ENCODE peak calls at places on chromosomes 2 and 18, in eight cellular contexts. O is cardiac fibroblast, S is lower lobe of right lung, M is fibroblast of mammary gland, F is fibroblast of the aortic adventitia, I is NB4, H is fibroblast of pulmonary artery, N is left ventricle myocardium inferior. D is an unnamed sample.

GRCh38 chr2:161418715-161419337 is 2.7 kb downstream of the TBR1 start:
- DNase-seq in O (no peak), S (no peak), M (no peak), F (no peak), I (peak), H (no peak), N (no peak), D (peak)

GRCh38 chr2:175002547-175003274 is 2.5 kb downstream of the CHN1 start:
- DNase-seq in O (no peak), S (no peak), M (no peak), F (no peak), I (no peak), H (no peak), N (no peak), D (peak)

GRCh38 chr18:54222922-54223567 is 1.4 kb downstream of the MBD2 start:
- DNase-seq in O (no peak), S (no peak), M (no peak), F (peak), I (peak), H (no peak), N (no peak), D (peak)

GRCh38 chr2:215681799-215682594 is 246.1 kb upstream of the FN1 start:
- DNase-seq in O (no peak), S (no peak), M (no peak), F (no peak), I (peak), H (no peak), N (no peak), D (no peak)

GRCh38 chr2:100870652-100871531 is 51.0 kb downstream of the NPAS2 start:
- DNase-seq in O (peak), S (no peak), M (no peak), F (no peak), I (peak), H (no peak), N (no peak), D (peak)

GRCh38 chr2:73920577-73921545 is 5.8 kb upstream of the DGUOK start:
- DNase-seq in O (no peak), S (peak), M (no peak), F (no peak), I (peak), H (no peak), N (no peak), D (peak)

GRCh38 chr2:206105038-206105437 is 19.1 kb upstream of the INO80D start:
- DNase-seq in O (no peak), S (no peak), M (no peak), F (no peak), I (no peak), H (no peak), N (no peak), D (no peak)

GRCh38 chr2:37623971-37624897 is 47.2 kb downstream of the CDC42EP3 start:
- DNase-seq in O (peak), S (no peak), M (peak), F (peak), I (peak), H (no peak), N (no peak), D (no peak)

GRCh38 chr2:170310876-170311502 is 133.0 kb downstream of the MYO3B start:
- DNase-seq in O (no peak), S (no peak), M (no peak), F (no peak), I (no peak), H (no peak), N (no peak), D (no peak)

GRCh38 chr2:58207189-58207588 is 33.9 kb downstream of the FANCL start:
- DNase-seq in O (no peak), S (no peak), M (no peak), F (no peak), I (no peak), H (no peak), N (no peak), D (peak)

GRCh38 chr2:207253946-207254345 is 88.2 kb upstream of the KLF7 start:
- DNase-seq in O (peak), S (no peak), M (peak), F (peak), I (no peak), H (peak), N (no peak), D (no peak)

GRCh38 chr2:237955640-237956401 is 11.0 kb upstream of the UBE2F start:
- DNase-seq in O (no peak), S (no peak), M (no peak), F (no peak), I (no peak), H (no peak), N (no peak), D (peak)

GRCh38 chr18:23719634-23720201 is 30.5 kb downstream of the LAMA3 start:
- DNase-seq in O (peak), S (no peak), M (peak), F (peak), I (no peak), H (peak), N (no peak), D (no peak)

GRCh38 chr2:217065695-217066405 is 206.0 kb upstream of the TNP1 start:
- DNase-seq in O (peak), S (no peak), M (peak), F (peak), I (peak), H (peak), N (no peak), D (no peak)

GRCh38 chr2:69948963-69949645 is 12.3 kb downstream of the ASPRV1 start:
- DNase-seq in O (no peak), S (no peak), M (no peak), F (no peak), I (no peak), H (no peak), N (no peak), D (no peak)

GRCh38 chr2:136131961-136132839 is 14.3 kb upstream of the CXCR4 start:
- DNase-seq in O (no peak), S (peak), M (no peak), F (no peak), I (peak), H (no peak), N (no peak), D (no peak)

GRCh38 chr18:62420513-62421209 is 95.6 kb downstream of the TNFRSF11A start:
- DNase-seq in O (peak), S (no peak), M (peak), F (peak), I (peak), H (peak), N (no peak), D (no peak)

GRCh38 chr18:22018366-22018765 is 151.0 kb upstream of the GATA6 start:
- DNase-seq in O (no peak), S (no peak), M (no peak), F (no peak), I (peak), H (no peak), N (no peak), D (no peak)

GRCh38 chr2:23441414-23441813 is 56.4 kb downstream of the KLHL29 start:
- DNase-seq in O (no peak), S (no peak), M (no peak), F (no peak), I (no peak), H (no peak), N (no peak), D (no peak)

GRCh38 chr2:204625135-204625534 is 79.9 kb downstream of the PARD3B start:
- DNase-seq in O (peak), S (no peak), M (peak), F (peak), I (no peak), H (peak), N (no peak), D (peak)
- TF ChIP-seq CTCF in O (no peak), S (no peak), M (no peak), F (no peak), I (no peak), H (no peak), N (peak), D (peak)

DNA sequence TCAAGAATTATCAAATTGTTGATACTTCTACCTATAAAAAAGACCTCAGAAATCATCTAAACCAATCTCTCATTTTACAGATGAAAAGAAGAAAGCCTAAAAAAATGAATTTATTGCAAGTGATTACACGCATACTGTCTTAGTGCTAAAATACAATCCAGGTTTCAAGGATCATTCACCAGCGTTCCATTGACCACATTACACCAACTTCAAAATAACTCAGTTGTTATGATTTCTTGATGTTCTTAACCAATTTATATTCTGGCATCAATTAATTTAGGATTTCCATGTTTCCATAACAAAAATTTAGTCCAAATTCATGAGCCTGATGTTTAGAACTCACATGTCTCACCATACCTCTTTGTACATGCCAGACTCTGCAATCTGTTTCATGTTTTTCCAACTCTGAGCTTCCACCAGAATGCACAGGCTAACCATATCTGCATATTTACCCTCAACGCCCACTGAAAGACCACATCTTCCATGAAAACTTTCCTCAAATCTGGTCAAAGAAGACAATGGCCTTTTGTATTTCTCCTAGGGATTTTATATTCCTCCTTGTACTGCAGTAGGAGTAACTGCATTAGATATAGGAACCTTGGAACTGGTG is 2.1 kb upstream of the INSIG2 start:
- DNase-seq in O (no peak), S (no peak), M (no peak), F (no peak), I (no peak), H (no peak), N (no peak), D (no peak)
- H3K4me3 ChIP-seq in O (no peak), S (no peak), M (no peak), F (no peak), I (no peak), H (no peak), N (no peak), D (no peak)

DNA sequence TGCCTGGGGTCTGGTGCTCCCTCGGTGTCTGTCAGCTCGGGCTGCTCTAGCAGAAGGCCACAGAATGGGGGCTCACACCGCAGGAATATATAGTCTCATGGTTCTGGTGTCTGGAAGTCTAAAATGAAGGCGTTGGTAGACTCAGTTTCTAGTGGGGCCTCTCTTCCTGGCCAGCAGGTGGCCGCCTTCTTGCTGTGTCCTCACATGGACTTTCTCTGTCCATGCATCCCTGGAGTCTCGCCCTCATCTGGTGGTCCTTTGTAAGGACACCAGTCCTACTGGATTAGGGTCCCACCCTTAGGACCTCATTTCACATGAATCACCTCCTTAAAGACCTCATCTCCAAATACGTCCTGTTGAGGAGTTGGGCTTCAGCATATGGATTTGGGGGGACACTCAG is 65.7 kb downstream of the RRM2 start:
- DNase-seq in O (peak), S (no peak), M (peak), F (no peak), I (peak), H (peak), N (no peak), D (peak)
- TF ChIP-seq CTCF in O (peak), S (no peak), M (peak), F (peak), I (peak), H (peak), N (peak), D (peak)

DNA sequence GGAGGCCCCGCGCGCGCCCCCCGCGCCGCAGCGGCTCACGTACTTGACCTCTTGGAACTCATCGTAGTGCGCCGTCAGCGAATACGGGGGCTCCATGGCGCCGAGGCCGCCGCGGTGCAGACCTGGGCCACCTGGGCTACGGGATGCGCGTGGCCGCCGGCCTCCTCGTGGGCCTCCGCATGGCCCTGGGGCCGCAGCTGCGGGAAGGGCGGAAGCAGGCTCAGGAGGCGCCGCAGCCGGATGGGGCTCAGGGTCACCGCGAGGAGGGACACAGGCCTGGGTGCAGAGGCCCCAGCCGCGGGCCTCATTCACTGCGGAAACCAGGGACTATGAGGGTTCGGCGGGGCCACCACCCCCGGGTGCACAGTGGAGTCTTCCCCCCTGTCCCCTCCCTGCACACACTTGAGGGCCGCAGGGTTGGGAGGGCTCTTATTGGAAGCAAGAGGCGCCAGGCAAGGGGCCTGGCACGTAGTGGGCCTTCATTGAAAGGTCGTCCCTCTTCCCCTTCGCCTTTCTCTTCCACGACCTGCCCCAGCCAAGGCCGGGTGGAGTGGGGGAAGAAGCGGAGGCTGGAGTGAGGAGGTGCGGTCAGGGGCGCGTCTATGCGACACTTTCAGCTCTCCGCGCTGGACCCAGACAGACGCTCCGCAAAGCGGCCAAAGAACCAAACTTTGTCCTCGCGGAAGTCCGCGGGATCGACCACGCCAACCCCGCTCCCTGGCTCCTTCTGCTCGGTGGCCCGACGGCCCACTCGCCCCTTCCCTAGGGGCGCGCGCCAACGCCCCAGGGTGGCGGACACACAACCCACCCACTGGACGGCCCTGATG is 863 bp downstream of the ECEL1 start:
- DNase-seq in O (no peak), S (peak), M (no peak), F (no peak), I (no peak), H (no peak), N (peak), D (no peak)
- H3K4me3 ChIP-seq in O (no peak), S (peak), M (no peak), F (no peak), I (no peak), H (no peak), N (peak), D (peak)

D was measured in neural progenitor cell.